ENCODE peak calls at places on chromosomes 3 and 15, in six cellular contexts. G, Y, T, F, W and J are unnamed samples.

GRCh38 chr15:48500595-48500994 is 144.9 kb downstream of the FBN1 start:
- DNase-seq in Y (no peak), W (no peak), F (no peak), G (no peak), T (no peak), J (no peak)

GRCh38 chr3:45947361-45947760 is 4.1 kb downstream of the CXCR6 start:
- DNase-seq in F (no peak), Y (no peak), T (no peak), W (no peak), G (no peak), J (no peak)

GRCh38 chr3:17583530-17583929 is 158.9 kb downstream of the TBC1D5 start:
- DNase-seq in G (no peak), W (no peak), F (peak; percentile 80), Y (no peak), T (no peak), J (no peak)

GRCh38 chr3:38354588-38355344 is 8.2 kb downstream of the XYLB start:
- DNase-seq in Y (no peak), T (peak; percentile 73), G (no peak), F (peak; percentile 92), W (peak; percentile 49), J (no peak)

GRCh38 chr15:39172380-39173281 is 408.2 kb upstream of the THBS1 start:
- DNase-seq in G (no peak), F (no peak), Y (no peak), T (peak; percentile 93), W (peak; percentile 74), J (peak; percentile 20)

GRCh38 chr3:114903213-114903612 is 243.9 kb downstream of the ZBTB20 start:
- DNase-seq in G (no peak), W (no peak), F (no peak), Y (no peak), T (no peak), J (no peak)

GRCh38 chr3:46356909-46357308 is 3.0 kb downstream of the CCR2 start:
- DNase-seq in W (no peak), Y (no peak), T (no peak), G (no peak), F (no peak), J (no peak)

GRCh38 chr3:28745904-28746617 is 397.4 kb upstream of the AZI2 start:
- DNase-seq in F (peak; percentile 53), W (peak; percentile 1), Y (no peak), G (no peak), T (no peak), J (peak; percentile 26)

GRCh38 chr15:96234109-96234892 is 96.2 kb upstream of the NR2F2 start:
- DNase-seq in F (peak; percentile 70), Y (no peak), T (peak; percentile 78), W (no peak), G (no peak), J (no peak)

GRCh38 chr3:11820540-11821041 is 26.1 kb downstream of the TAMM41 start:
- DNase-seq in G (no peak), T (no peak), F (peak; percentile 51), Y (no peak), W (peak; percentile 12), J (no peak)